ENCODE peak calls at places on chromosomes 5 and 9, in five cellular contexts. G is neuronal stem cell; Q is pancreas; D is CD4-positive, CD25-positive, alpha-beta regulatory T cell; J is tibial artery. W is an unnamed sample. For H3K27me3, the result is how much of the 10 kb centered on the place peaks cover.

GRCh38 chr5:16456103-16456832 is 9.3 kb downstream of the ZNF622 start:
- DNase-seq in D (peak), J (peak), Q (no peak), G (peak), W (no peak)

GRCh38 chr5:36690041-36690941 is 83.9 kb downstream of the SLC1A3 start:
- DNase-seq in J (peak), G (peak), Q (peak), D (peak), W (peak)

GRCh38 chr5:74127377-74128338 is 501.7 kb downstream of the ARHGEF28 start:
- DNase-seq in D (no peak), G (no peak), J (no peak), Q (no peak), W (no peak)

GRCh38 chr5:78540335-78541057 is 108.1 kb downstream of the LHFPL2 start:
- DNase-seq in D (no peak), J (peak), G (no peak), Q (no peak), W (no peak)

GRCh38 chr9:124521142-124521541 is 13.9 kb upstream of the NR5A1 start:
- DNase-seq in D (no peak), J (no peak), G (no peak), Q (no peak), W (no peak)

GRCh38 chr5:136001531-136001930 is 27.3 kb upstream of the TGFBI start:
- DNase-seq in D (no peak), J (no peak), G (no peak), Q (no peak), W (no peak)

GRCh38 chr9:134328841-134329575 is 2.8 kb downstream of the RXRA start:
- DNase-seq in Q (no peak), J (peak), G (no peak), D (no peak), W (no peak)

GRCh38 chr9:129995409-129996160 is 47.4 kb downstream of the FNBP1 start:
- DNase-seq in D (no peak), J (no peak), Q (no peak), G (no peak), W (no peak)

GRCh38 chr5:6634788-6635430 is 1.7 kb downstream of the SRD5A1 start:
- DNase-seq in D (no peak), J (no peak), Q (no peak), G (no peak), W (no peak)

GRCh38 chr5:64229163-64229774 is 63.6 kb downstream of the RNF180 start:
- DNase-seq in J (no peak), D (no peak), Q (no peak), G (peak), W (no peak)

GRCh38 chr5:125377151-125377550 is 630.7 kb upstream of the ZNF608 start:
- DNase-seq in G (no peak), J (no peak), D (no peak), Q (no peak), W (no peak)

GRCh38 chr5:141716009-141716408 is 34.0 kb upstream of the ARAP3 start:
- DNase-seq in D (no peak), J (no peak), Q (no peak), G (no peak), W (peak)

GRCh38 chr9:106639873-106640568 is 222.9 kb upstream of the ZNF462 start:
- DNase-seq in J (no peak), Q (no peak), D (no peak), G (no peak), W (no peak)

GRCh38 chr9:37248651-37249163 is 128.3 kb downstream of the ZCCHC7 start:
- DNase-seq in J (no peak), G (no peak), D (no peak), Q (no peak), W (no peak)

GRCh38 chr5:146073239-146073900 is 32.0 kb downstream of the PLAC8L1 start:
- DNase-seq in J (no peak), Q (no peak), D (no peak), G (no peak), W (no peak)

GRCh38 chr5:72628771-72629313 is 121.6 kb upstream of the ZNF366 start:
- DNase-seq in Q (no peak), J (no peak), G (no peak), D (no peak), W (no peak)

GRCh38 chr5:132072070-132072469 is 1.5 kb upstream of the CSF2 start:
- DNase-seq in G (no peak), D (no peak), J (no peak), Q (no peak), W (no peak)

GRCh38 chr5:172837640-172838039 is 3.6 kb downstream of the ERGIC1 start:
- DNase-seq in G (no peak), Q (peak), J (no peak), D (peak), W (peak)

GRCh38 chr5:96843140-96843539 is 33.2 kb upstream of the ERAP2 start:
- DNase-seq in J (no peak), G (no peak), Q (no peak), D (no peak), W (no peak)

GRCh38 chr5:95626701-95627100 is 6.8 kb downstream of the GPR150 start:
- DNase-seq in D (no peak), J (no peak), Q (no peak), G (no peak), W (no peak)

GRCh38 chr5:99449786-99450185 is 521.0 kb upstream of the CHD1 start:
- DNase-seq in J (no peak), D (no peak), Q (no peak), G (no peak), W (no peak)

GRCh38 chr9:89319015-89319905 is 960 bp downstream of the SECISBP2 start:
- DNase-seq in J (no peak), G (no peak), D (no peak), Q (no peak), W (no peak)

GRCh38 chr9:93301291-93301811 is 117.4 kb downstream of the WNK2 start:
- DNase-seq in G (no peak), J (no peak), Q (peak), D (no peak), W (no peak)

GRCh38 chr5:142181096-142181495 is 72.5 kb downstream of the NDFIP1 start:
- DNase-seq in D (no peak), J (no peak), G (no peak), Q (no peak), W (no peak)

GRCh38 chr9:71703172-71703872 is 65.0 kb downstream of the CEMIP2 start:
- DNase-seq in G (no peak), J (peak), D (no peak), Q (no peak), W (no peak)

GRCh38 chr9:129910628-129911567 is 75.6 kb downstream of the USP20 start:
- DNase-seq in Q (no peak), J (peak), G (no peak), D (no peak), W (peak)

GRCh38 chr5:87113848-87114247 is 153.8 kb upstream of the RASA1 start:
- DNase-seq in J (no peak), D (no peak), Q (no peak), G (no peak), W (no peak)

GRCh38 chr9:136142416-136142800 is 23.7 kb upstream of the TMEM250 start:
- DNase-seq in Q (no peak), J (no peak), G (no peak), D (no peak), W (peak)
- H3K27me3 ChIP-seq in Q (under half), J (half or more), G (under half), D (under half), W (under half)

GRCh38 chr5:83703059-83703458 is 17.6 kb downstream of the HAPLN1 start:
- DNase-seq in G (no peak), J (no peak), D (no peak), Q (no peak), W (no peak)

GRCh38 chr5:83711982-83712601 is 8.6 kb downstream of the HAPLN1 start:
- DNase-seq in Q (no peak), G (peak), J (peak), D (no peak), W (no peak)

DNA sequence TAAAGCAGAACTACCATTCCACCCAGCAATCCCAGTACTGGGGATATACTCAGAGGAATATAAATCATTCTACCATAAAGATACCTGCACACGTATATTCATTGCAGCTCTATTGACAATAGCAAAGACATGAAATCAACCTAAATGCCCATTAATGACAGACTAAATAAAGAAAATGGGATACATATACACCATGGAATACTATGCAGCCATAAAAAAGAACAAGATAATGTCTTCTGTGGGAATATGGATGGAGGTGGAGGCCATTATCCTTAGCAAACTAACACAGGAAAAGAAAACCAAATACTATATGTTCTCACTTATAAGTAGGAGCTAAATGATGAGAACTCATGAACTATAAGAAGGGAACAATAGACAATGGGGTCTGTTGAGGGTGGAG is 12.5 kb downstream of the HAPLN1 start:
- DNase-seq in J (no peak), G (no peak), Q (no peak), D (no peak), W (no peak)
- H3K4me3 ChIP-seq in J (no peak), G (no peak), Q (no peak), D (no peak), W (no peak)

GRCh38 chr9:97943308-97943855 is 5.4 kb upstream of the HEMGN start:
- DNase-seq in G (no peak), D (no peak), Q (no peak), J (no peak), W (no peak)

GRCh38 chr9:97941323-97941722 is 3.4 kb upstream of the HEMGN start:
- DNase-seq in J (no peak), Q (no peak), D (no peak), G (no peak), W (no peak)

GRCh38 chr9:97938081-97938644 is at the start of gene HEMGN:
- DNase-seq in Q (no peak), D (no peak), G (no peak), J (no peak), W (no peak)

GRCh38 chr9:97940707-97941106 is 2.7 kb upstream of the HEMGN start:
- DNase-seq in G (no peak), Q (no peak), D (no peak), J (no peak), W (no peak)

DNA sequence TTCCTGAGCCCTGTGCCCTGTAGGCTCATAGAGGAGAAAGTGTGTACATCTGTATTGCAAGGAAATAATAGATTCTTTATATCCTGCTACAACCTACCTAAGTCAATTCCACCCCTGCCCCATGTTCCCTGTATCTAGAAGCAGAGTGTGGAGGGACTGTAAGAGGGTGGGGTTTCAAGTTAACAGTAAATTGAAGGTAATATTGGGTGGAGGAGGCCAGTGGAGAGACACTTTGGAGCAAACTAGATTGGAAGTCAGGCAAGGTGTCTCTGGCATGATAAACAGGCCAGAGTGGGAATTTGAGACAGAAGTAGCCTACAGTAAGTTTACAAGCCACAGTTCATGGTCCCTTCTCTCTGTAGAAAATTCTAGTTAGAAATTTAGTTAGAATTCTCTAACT is 2.3 kb upstream of the HEMGN start:
- DNase-seq in G (no peak), Q (no peak), D (no peak), J (no peak), W (no peak)
- H3K27me3 ChIP-seq in G (under half), Q (under half), D (under half), J (under half), W (under half)

DNA sequence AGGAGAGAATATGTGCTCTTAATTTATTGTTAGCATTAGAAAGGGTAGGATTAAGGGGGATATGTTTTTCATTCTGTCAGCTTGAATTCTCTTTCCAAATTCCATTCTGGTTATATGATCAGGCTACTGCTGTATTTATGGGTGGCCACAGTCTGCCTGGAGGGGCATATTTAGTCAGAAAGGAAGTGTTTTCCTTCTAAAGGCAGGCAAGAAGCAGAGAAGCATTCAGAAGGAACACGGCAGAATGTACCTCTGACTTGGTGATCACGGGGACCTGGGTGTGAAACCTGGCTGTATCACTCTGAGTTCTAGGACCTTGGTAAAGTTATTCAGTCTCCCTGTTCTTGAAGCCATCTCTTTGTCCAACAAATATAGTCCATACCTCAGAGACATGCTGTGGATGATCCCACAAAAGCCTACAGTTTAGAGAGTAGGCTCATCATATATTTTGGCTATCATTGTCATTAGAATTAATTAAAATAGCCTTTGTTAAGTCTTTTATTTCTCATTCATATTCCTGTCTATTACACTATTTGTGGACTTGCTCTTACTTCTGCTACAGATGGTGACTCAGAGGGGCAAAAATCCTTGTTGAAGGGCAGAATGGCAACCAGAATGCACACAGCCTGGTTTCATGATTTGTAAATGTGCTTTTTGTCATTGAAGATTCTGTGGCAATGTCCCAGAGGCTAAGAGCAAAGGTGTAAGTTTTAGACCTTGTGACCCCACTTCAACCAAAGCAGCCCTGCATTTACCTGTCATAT is 2.7 kb downstream of the TNC start:
- DNase-seq in G (no peak), Q (no peak), J (no peak), D (no peak), W (no peak)
- H3K4me3 ChIP-seq in G (no peak), Q (no peak), J (peak), D (no peak), W (no peak)

GRCh38 chr9:91657501-91657900 is 233.9 kb upstream of the NFIL3 start:
- DNase-seq in Q (no peak), G (no peak), D (no peak), J (no peak), W (no peak)
- H3K27me3 ChIP-seq in Q (under half), G (under half), D (under half), J (under half), W (under half)

GRCh38 chr5:180467028-180467427 is 27.2 kb upstream of the CNOT6 start:
- DNase-seq in G (no peak), J (no peak), Q (peak), D (no peak), W (peak)
- H3K4me3 ChIP-seq in G (no peak), J (no peak), Q (no peak), D (no peak), W (no peak)

GRCh38 chr9:132209263-132209662 is 47.4 kb downstream of the NTNG2 start:
- DNase-seq in J (no peak), Q (no peak), G (no peak), D (no peak), W (no peak)

GRCh38 chr9:132204883-132205282 is 43.0 kb downstream of the NTNG2 start:
- DNase-seq in G (no peak), D (no peak), J (no peak), Q (no peak), W (no peak)

GRCh38 chr9:132207187-132207586 is 45.3 kb downstream of the NTNG2 start:
- DNase-seq in Q (no peak), D (no peak), G (no peak), J (no peak), W (no peak)

GRCh38 chr9:132210472-132211145 is 48.8 kb downstream of the NTNG2 start:
- DNase-seq in Q (no peak), J (no peak), D (no peak), G (no peak), W (no peak)

GRCh38 chr9:132207839-132208615 is 46.2 kb downstream of the NTNG2 start:
- DNase-seq in Q (no peak), G (no peak), D (no peak), J (no peak), W (no peak)
- H3K27me3 ChIP-seq in Q (under half), G (under half), D (under half), J (under half), W (under half)

GRCh38 chr5:11790201-11790600 is 114.0 kb downstream of the CTNND2 start:
- DNase-seq in Q (no peak), J (no peak), D (no peak), G (no peak), W (no peak)
- H3K4me3 ChIP-seq in Q (no peak), J (no peak), D (no peak), G (no peak), W (no peak)